ENCODE peak calls at places on chromosome 1, in five cellular contexts. F, K, H, L and J are unnamed samples.

GRCh38 chr1:230002164-230002803 is 64.8 kb upstream of the GALNT2 start:
- DNase-seq in F (no peak), K (no peak), H (peak), L (no peak), J (peak)

GRCh38 chr1:21553116-21553926 is 44.1 kb downstream of the ALPL start:
- DNase-seq in F (no peak), K (no peak), H (no peak), L (peak), J (no peak)

GRCh38 chr1:150536836-150537731 is 12.1 kb upstream of the ADAMTSL4 start:
- DNase-seq in F (no peak), K (no peak), H (no peak), L (no peak), J (no peak)

GRCh38 chr1:63916485-63917360 is 142.9 kb downstream of the ROR1 start:
- DNase-seq in F (no peak), K (no peak), H (no peak), L (no peak), J (no peak)

GRCh38 chr1:245587435-245588105 is 432.8 kb downstream of the KIF26B start:
- DNase-seq in F (no peak), K (no peak), H (no peak), L (no peak), J (no peak)

GRCh38 chr1:20476260-20477038 is 9.6 kb downstream of the CAMK2N1 start:
- DNase-seq in F (no peak), K (no peak), H (no peak), L (peak), J (no peak)

GRCh38 chr1:32870615-32871363 is at the start of gene FNDC5:
- DNase-seq in F (no peak), K (no peak), H (no peak), L (peak), J (no peak)

GRCh38 chr1:169676001-169676400 is 35.4 kb downstream of the SELL start:
- DNase-seq in F (no peak), K (no peak), H (no peak), L (peak), J (no peak)

GRCh38 chr1:48105167-48105566 is 108.0 kb upstream of the TRABD2B start:
- DNase-seq in F (no peak), K (no peak), H (no peak), L (peak), J (no peak)

GRCh38 chr1:184757891-184758290 is 3.2 kb upstream of the EDEM3 start:
- DNase-seq in F (no peak), K (no peak), H (no peak), L (no peak), J (no peak)

GRCh38 chr1:206579747-206580437 is 32.4 kb downstream of the EIF2D start:
- DNase-seq in F (peak), K (peak), H (peak), L (peak), J (peak)

GRCh38 chr1:97013904-97014303 is 292.3 kb downstream of the PTBP2 start:
- DNase-seq in F (no peak), K (no peak), H (no peak), L (peak), J (no peak)

GRCh38 chr1:227846265-227846858 is 30.9 kb downstream of the PRSS38 start:
- DNase-seq in F (no peak), K (no peak), H (no peak), L (no peak), J (no peak)

GRCh38 chr1:24250224-24250623 is 63.1 kb upstream of the IFNLR1 start:
- DNase-seq in F (no peak), K (no peak), H (no peak), L (no peak), J (no peak)

GRCh38 chr1:165367375-165367993 is 11.0 kb upstream of the LMX1A start:
- DNase-seq in F (peak), K (peak), H (peak), L (peak), J (peak)

GRCh38 chr1:104648269-104648691 is 898.6 kb downstream of the AMY1C start:
- DNase-seq in F (no peak), K (no peak), H (no peak), L (peak), J (no peak)

GRCh38 chr1:32116531-32116930 is 8.7 kb downstream of the KPNA6 start:
- DNase-seq in F (no peak), K (no peak), H (no peak), L (peak), J (no peak)

GRCh38 chr1:20721117-20722061 is 3.6 kb upstream of the KIF17 start:
- DNase-seq in F (no peak), K (peak), H (peak), L (no peak), J (no peak)

GRCh38 chr1:207612762-207613161 is 32.2 kb upstream of the CR1L start:
- DNase-seq in F (no peak), K (no peak), H (no peak), L (no peak), J (no peak)

GRCh38 chr1:234331511-234331910 is 41.7 kb upstream of the COA6 start:
- DNase-seq in F (no peak), K (no peak), H (no peak), L (peak), J (no peak)

GRCh38 chr1:39391741-39392679 is 99.4 kb upstream of the BMP8A start:
- DNase-seq in F (no peak), K (no peak), H (peak), L (peak), J (no peak)

GRCh38 chr1:155977607-155978324 is 581 bp downstream of the ARHGEF2 start:
- DNase-seq in F (no peak), K (peak), H (no peak), L (no peak), J (no peak)